ENCODE peak calls at places on chromosomes 6 and 20, in eight cellular contexts. T is fibroblast of lung, S is sigmoid colon, O is heart right ventricle, N is K562, Y is right atrium auricular region, X is colonic mucosa, W is body of pancreas. C is an unnamed sample.

GRCh38 chr6:54847799-54848597 is 1.4 kb downstream of the FAM83B start:
- DNase-seq in T (peak; percentile 46), S (no peak), O (no peak), N (no peak), Y (no peak), X (peak; percentile 52), W (no peak), C (no peak)

GRCh38 chr20:52749020-52749419 is 223.1 kb upstream of the TSHZ2 start:
- DNase-seq in T (no peak), S (no peak), O (no peak), N (no peak), Y (no peak), X (no peak), W (no peak), C (no peak)

GRCh38 chr6:166078294-166078693 is 89.4 kb downstream of the TBXT start:
- DNase-seq in T (peak; percentile 61), S (no peak), O (no peak), N (no peak), Y (no peak), X (no peak), W (no peak), C (no peak)

GRCh38 chr6:20706293-20707165 is 172.3 kb downstream of the CDKAL1 start:
- DNase-seq in T (peak; percentile 43), S (no peak), O (no peak), N (no peak), Y (no peak), X (no peak), W (no peak), C (no peak)

GRCh38 chr6:6494677-6495076 is 93.8 kb upstream of the LY86 start:
- DNase-seq in T (no peak), S (no peak), O (peak; percentile 56), N (peak; percentile 39), Y (no peak), X (peak; percentile 41), W (peak; percentile 15), C (no peak)

GRCh38 chr6:40185486-40185885 is 251.2 kb upstream of the MOCS1 start:
- DNase-seq in T (no peak), S (no peak), O (no peak), N (no peak), Y (no peak), X (no peak), W (no peak), C (no peak)

GRCh38 chr6:120608826-120609225 is 725.5 kb downstream of the TBC1D32 start:
- DNase-seq in T (peak; percentile 18), S (no peak), O (no peak), N (no peak), Y (no peak), X (no peak), W (no peak), C (no peak)

GRCh38 chr20:35673884-35674283 is 9.2 kb upstream of the CPNE1 start:
- DNase-seq in T (no peak), S (peak; percentile 44), O (no peak), N (no peak), Y (no peak), X (no peak), W (no peak), C (no peak)

GRCh38 chr6:54892831-54893230 is 46.3 kb downstream of the FAM83B start:
- DNase-seq in T (peak; percentile 63), S (no peak), O (no peak), N (no peak), Y (no peak), X (no peak), W (no peak), C (no peak)

GRCh38 chr20:4090756-4091331 is 75.5 kb upstream of the RNF24 start:
- DNase-seq in T (peak; percentile 52), S (no peak), O (no peak), N (peak; percentile 27), Y (no peak), X (no peak), W (no peak), C (no peak)

GRCh38 chr6:106502534-106502933 is 126.8 kb downstream of the RTN4IP1 start:
- DNase-seq in T (no peak), S (no peak), O (no peak), N (no peak), Y (no peak), X (no peak), W (no peak), C (no peak)

GRCh38 chr6:155419161-155419560 is 36.5 kb downstream of the NOX3 start:
- DNase-seq in T (no peak), S (no peak), O (no peak), N (no peak), Y (no peak), X (no peak), W (no peak), C (no peak)

GRCh38 chr6:150499882-150500312 is 99.8 kb upstream of the PLEKHG1 start:
- DNase-seq in T (no peak), S (no peak), O (no peak), N (no peak), Y (no peak), X (no peak), W (no peak), C (no peak)

GRCh38 chr20:54219751-54220426 is 12.0 kb downstream of the PFDN4 start:
- DNase-seq in T (peak; percentile 76), S (no peak), O (no peak), N (no peak), Y (no peak), X (no peak), W (no peak), C (no peak)

GRCh38 chr6:27791182-27791939 is 120.8 kb downstream of the OR2B2 start:
- DNase-seq in T (peak; percentile 86), S (peak; percentile 80), O (no peak), N (peak; percentile 60), Y (peak; percentile 82), X (peak; percentile 53), W (peak; percentile 66), C (no peak)

GRCh38 chr6:117992856-117993255 is 85.8 kb downstream of the SLC35F1 start:
- DNase-seq in T (no peak), S (no peak), O (no peak), N (no peak), Y (no peak), X (no peak), W (no peak), C (no peak)

GRCh38 chr6:169396554-169397163 is 143.0 kb upstream of the THBS2 start:
- DNase-seq in T (no peak), S (no peak), O (no peak), N (no peak), Y (no peak), X (no peak), W (no peak), C (no peak)

GRCh38 chr20:3716195-3716834 is 3.9 kb upstream of the SIGLEC1 start:
- DNase-seq in T (peak; percentile 55), S (peak; percentile 73), O (peak; percentile 48), N (peak; percentile 46), Y (no peak), X (no peak), W (no peak), C (no peak)

GRCh38 chr6:105482956-105483355 is 80.1 kb upstream of the PREP start:
- DNase-seq in T (no peak), S (no peak), O (no peak), N (no peak), Y (no peak), X (no peak), W (no peak), C (no peak)

GRCh38 chr6:13662651-13663334 is 47.7 kb downstream of the NOL7 start:
- DNase-seq in T (no peak), S (no peak), O (no peak), N (no peak), Y (no peak), X (no peak), W (no peak), C (no peak)

GRCh38 chr6:13667655-13668054 is 44.0 kb downstream of the RANBP9 start:
- DNase-seq in T (no peak), S (no peak), O (no peak), N (no peak), Y (no peak), X (no peak), W (no peak), C (no peak)

GRCh38 chr6:13663986-13664385 is 47.6 kb downstream of the RANBP9 start:
- DNase-seq in T (no peak), S (no peak), O (no peak), N (no peak), Y (no peak), X (no peak), W (no peak), C (no peak)

GRCh38 chr6:13666194-13667105 is 45.2 kb downstream of the RANBP9 start:
- DNase-seq in T (no peak), S (no peak), O (no peak), N (no peak), Y (no peak), X (no peak), W (no peak), C (no peak)

GRCh38 chr6:13664703-13665352 is 46.8 kb downstream of the RANBP9 start:
- DNase-seq in T (peak; percentile 62), S (no peak), O (no peak), N (no peak), Y (no peak), X (no peak), W (no peak), C (no peak)
- H3K4me1 ChIP-seq in T (peaks cover 2% of the 10 kb centered on the region), S (peaks cover 48% of the 10 kb centered on the region), O (peaks cover 32% of the 10 kb centered on the region), N (peaks cover 20% of the 10 kb centered on the region), Y (no peaks in the 10 kb centered on the region), X (no peaks in the 10 kb centered on the region), W (peaks cover 55% of the 10 kb centered on the region), C (no peaks in the 10 kb centered on the region)

GRCh38 chr6:30378290-30378937 is 33.5 kb downstream of the RPP21 start:
- DNase-seq in T (peak; percentile 28), S (no peak), O (no peak), N (peak; percentile 55), Y (no peak), X (no peak), W (no peak), C (no peak)
- H3K27me3 ChIP-seq in T (peaks cover 4% of the 10 kb centered on the region), S (no peaks in the 10 kb centered on the region), O (peaks cover 29% of the 10 kb centered on the region), N (peaks cover 4% of the 10 kb centered on the region), Y (no peaks in the 10 kb centered on the region), X (peaks cover 3% of the 10 kb centered on the region), W (no peaks in the 10 kb centered on the region), C (no peaks in the 10 kb centered on the region)

GRCh38 chr20:64257107-64257757 is 1.7 kb downstream of the PCMTD2 start:
- DNase-seq in T (no peak), S (no peak), O (no peak), N (no peak), Y (no peak), X (no peak), W (no peak), C (no peak)

GRCh38 chr20:64260239-64260638 is 4.7 kb downstream of the PCMTD2 start:
- DNase-seq in T (no peak), S (no peak), O (no peak), N (no peak), Y (no peak), X (no peak), W (no peak), C (no peak)

GRCh38 chr20:64255361-64256281 is at the start of gene PCMTD2:
- DNase-seq in T (peak; percentile 74), S (peak; percentile 86), O (peak; percentile 88), N (peak; percentile 98), Y (peak; percentile 76), X (peak; percentile 80), W (peak; percentile 84), C (peak; percentile 77)

GRCh38 chr20:64256282-64256947 is 867 bp downstream of the PCMTD2 start:
- DNase-seq in T (peak; percentile 12), S (no peak), O (no peak), N (no peak), Y (peak; percentile 30), X (no peak), W (no peak), C (no peak)

GRCh38 chr20:64258071-64258823 is 2.7 kb downstream of the PCMTD2 start:
- DNase-seq in T (no peak), S (no peak), O (no peak), N (no peak), Y (no peak), X (no peak), W (no peak), C (no peak)
- H3K4me1 ChIP-seq in T (peaks cover 4% of the 10 kb centered on the region), S (peaks cover 60% of the 10 kb centered on the region), O (peaks cover 70% of the 10 kb centered on the region), N (peaks cover 24% of the 10 kb centered on the region), Y (peaks cover 6% of the 10 kb centered on the region), X (peaks cover 3% of the 10 kb centered on the region), W (peaks cover 40% of the 10 kb centered on the region), C (no peaks in the 10 kb centered on the region)

GRCh38 chr6:158639056-158639455 is 5.5 kb downstream of the DYNLT1 start:
- DNase-seq in T (no peak), S (peak; percentile 32), O (no peak), N (no peak), Y (no peak), X (no peak), W (no peak), C (no peak)
- H3K27me3 ChIP-seq in T (no peaks in the 10 kb centered on the region), S (no peaks in the 10 kb centered on the region), O (no peaks in the 10 kb centered on the region), N (no peaks in the 10 kb centered on the region), Y (no peaks in the 10 kb centered on the region), X (no peaks in the 10 kb centered on the region), W (no peaks in the 10 kb centered on the region), C (no peaks in the 10 kb centered on the region)

C was measured in Peyer's patch.